ENCODE peak calls at places on chromosomes 5 and 9, in five cellular contexts. I is OCI-LY7; C is neural crest cell; Y is stimulated activated CD4-positive, alpha-beta T cell treated with anti-CD3 and anti-CD28 coated beads, Interleukin-1b, Interleukin-23, amount 100 ng/mL, for 1 hour; G is activated T-helper 1 cell treated with anti-CD3 and anti-CD28 coated beads, Interleukin-2, amount 50 U/mL, for 16 hours. Q is an unnamed sample.

GRCh38 chr5:38463634-38464521 is 92.6 kb downstream of the LIFR start:
- DNase-seq in G (no peak), C (no peak), I (no peak), Y (no peak), Q (no peak)

GRCh38 chr5:109743770-109744212 is 54.1 kb downstream of the MAN2A1 start:
- DNase-seq in Y (no peak), I (no peak), C (no peak), G (no peak), Q (no peak)

GRCh38 chr9:1098551-1098950 is 48.4 kb downstream of the DMRT2 start:
- DNase-seq in G (no peak), C (no peak), Y (no peak), I (no peak), Q (no peak)

GRCh38 chr5:177154003-177154643 is 20.6 kb downstream of the NSD1 start:
- DNase-seq in G (no peak), C (no peak), Y (no peak), I (no peak), Q (no peak)

GRCh38 chr5:155728857-155729683 is 597.9 kb upstream of the SGCD start:
- DNase-seq in C (no peak), Y (no peak), I (no peak), G (no peak), Q (no peak)

GRCh38 chr5:68368280-68368679 is 152.7 kb downstream of the PIK3R1 start:
- DNase-seq in G (no peak), Y (no peak), I (no peak), C (no peak), Q (no peak)

GRCh38 chr5:135444360-135444759 is 2.8 kb downstream of the DCANP1 start:
- DNase-seq in C (no peak), G (no peak), Y (no peak), I (no peak), Q (no peak)

GRCh38 chr5:82405166-82405565 is 127.0 kb upstream of the RPS23 start:
- DNase-seq in G (no peak), Y (no peak), C (no peak), I (no peak), Q (no peak)

GRCh38 chr9:5364294-5364990 is 24.8 kb upstream of the RLN1 start:
- DNase-seq in Y (no peak), G (no peak), I (no peak), C (no peak), Q (peak)

GRCh38 chr5:134503088-134503936 is 22.2 kb upstream of the JADE2 start:
- DNase-seq in I (no peak), G (peak), C (no peak), Y (peak), Q (peak)

Q was measured in GM12865.